ENCODE peak calls at places on chromosomes 3 and 15, in four cellular contexts. B is OCI-LY7, U is endothelial cell of umbilical vein, O is hepatocyte. N is an unnamed sample.

GRCh38 chr15:41952003-41952563 is 20.3 kb downstream of the EHD4 start:
- DNase-seq in B (no peak), O (no peak), U (no peak), N (no peak)

GRCh38 chr3:142028174-142028833 is 121.0 kb downstream of the TFDP2 start:
- DNase-seq in U (peak), O (peak), B (peak), N (peak)

GRCh38 chr3:27224197-27224596 is 145.0 kb downstream of the NEK10 start:
- DNase-seq in B (no peak), U (no peak), O (no peak), N (peak)

GRCh38 chr3:143775401-143775970 is 72.8 kb downstream of the SLC9A9 start:
- DNase-seq in O (peak), B (peak), U (peak), N (no peak)

GRCh38 chr15:65421360-65422215 is 1.2 kb downstream of the IGDCC4 start:
- DNase-seq in B (no peak), U (no peak), O (peak), N (peak)

GRCh38 chr15:68783226-68784054 is 37.3 kb downstream of the ANP32A start:
- DNase-seq in O (peak), B (peak), U (peak), N (no peak)

GRCh38 chr15:74376825-74377581 is 9.6 kb upstream of the CYP11A1 start:
- DNase-seq in B (no peak), O (no peak), U (no peak), N (no peak)

GRCh38 chr3:127747751-127748521 is 74.4 kb downstream of the MGLL start:
- DNase-seq in U (peak), B (no peak), O (peak), N (peak)

GRCh38 chr15:67002379-67002778 is 63.0 kb upstream of the SMAD3 start:
- DNase-seq in O (no peak), B (no peak), U (no peak), N (no peak)

GRCh38 chr15:67000896-67001295 is 64.5 kb upstream of the SMAD3 start:
- DNase-seq in U (no peak), O (no peak), B (no peak), N (no peak)

GRCh38 chr15:67005294-67005996 is 60.0 kb upstream of the SMAD3 start:
- DNase-seq in O (no peak), U (peak), B (no peak), N (no peak)

GRCh38 chr15:67004142-67004541 is 61.3 kb upstream of the SMAD3 start:
- DNase-seq in B (peak), U (no peak), O (no peak), N (no peak)

DNA sequence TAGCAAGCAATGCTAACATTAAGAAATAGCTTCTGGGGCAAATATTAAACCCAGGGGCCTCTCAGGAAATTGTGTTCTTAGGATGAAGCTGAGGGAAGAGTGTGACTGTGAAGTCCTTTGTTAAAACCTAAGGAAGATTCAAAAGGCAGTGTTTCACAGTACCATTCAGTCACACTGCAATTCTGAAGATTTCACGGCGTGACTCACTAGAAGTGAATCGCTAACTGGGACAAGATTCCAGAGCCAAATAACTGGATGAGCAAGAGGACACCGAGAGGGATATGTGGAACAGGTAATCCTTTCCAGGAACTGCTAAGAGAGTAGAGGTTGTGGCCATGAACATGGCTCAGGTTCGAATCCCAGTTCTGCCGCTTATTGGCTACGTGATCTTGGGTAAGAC is 61.8 kb upstream of the SMAD3 start:
- DNase-seq in B (no peak), U (no peak), O (no peak), N (peak)
- H2AFZ ChIP-seq in B (no peak), U (no peak), O (no peak), N (no peak)

GRCh38 chr3:115862099-115862498 is 238.8 kb downstream of the GAP43 start:
- DNase-seq in O (no peak), B (no peak), U (no peak), N (no peak)

GRCh38 chr3:115858995-115859807 is 235.9 kb downstream of the GAP43 start:
- DNase-seq in U (no peak), O (no peak), B (no peak), N (no peak)

GRCh38 chr3:115862824-115863223 is 239.5 kb downstream of the GAP43 start:
- DNase-seq in U (no peak), O (no peak), B (no peak), N (no peak)

GRCh38 chr3:115860766-115861165 is 237.5 kb downstream of the GAP43 start:
- DNase-seq in U (no peak), B (no peak), O (no peak), N (no peak)

GRCh38 chr3:115861166-115861733 is 237.9 kb downstream of the GAP43 start:
- DNase-seq in B (no peak), O (no peak), U (no peak), N (no peak)
- TF ChIP-seq CTCF in B (peak), O (no peak), U (no peak), N (no peak)

GRCh38 chr3:139505829-139506386 is 29.6 kb upstream of the RBP2 start:
- DNase-seq in O (peak), B (no peak), U (no peak), N (no peak)
- H3K4me3 ChIP-seq in O (no peak), B (no peak), U (no peak), N (no peak)

GRCh38 chr15:52178765-52179164 is 12.4 kb downstream of the GNB5 start:
- DNase-seq in U (no peak), B (no peak), O (no peak), N (no peak)

GRCh38 chr15:52180196-52180835 is 10.9 kb downstream of the GNB5 start:
- DNase-seq in O (no peak), B (peak), U (no peak), N (no peak)

GRCh38 chr15:52181938-52182780 is 9.0 kb downstream of the GNB5 start:
- DNase-seq in U (no peak), O (no peak), B (peak), N (no peak)

GRCh38 chr15:52179278-52180195 is 11.7 kb downstream of the GNB5 start:
- DNase-seq in B (peak), O (peak), U (peak), N (peak)

DNA sequence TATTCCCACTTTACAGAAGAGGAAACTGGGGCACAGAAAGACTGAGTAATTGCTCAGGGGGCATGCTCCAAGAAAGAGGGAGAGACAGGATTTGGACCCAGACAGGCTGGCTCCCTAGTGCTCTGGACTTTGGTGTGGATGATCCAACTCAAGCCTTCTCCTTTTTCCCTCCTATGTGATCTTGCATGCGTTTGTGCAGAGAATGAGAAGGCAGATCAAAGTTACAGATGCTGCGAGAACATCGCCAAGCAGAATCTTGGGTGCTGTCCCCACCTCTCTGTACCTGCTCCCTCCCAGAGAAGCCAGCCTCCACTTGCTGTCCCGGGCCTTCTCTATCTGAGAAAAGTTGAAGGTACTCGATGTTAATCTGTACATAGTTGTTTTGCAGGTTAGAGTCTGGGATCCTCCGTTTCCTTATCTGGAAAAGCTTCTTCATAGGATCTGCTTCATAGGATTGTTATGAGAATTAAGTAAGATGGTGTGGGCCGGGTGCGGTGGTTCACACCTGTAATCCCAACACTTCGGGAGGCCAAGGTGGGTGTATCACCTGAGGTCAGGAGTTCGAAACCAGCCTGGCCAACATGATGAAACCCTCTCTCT is 10.2 kb downstream of the GNB5 start:
- DNase-seq in U (no peak), O (no peak), B (peak), N (no peak)
- H2AFZ ChIP-seq in U (peak), O (peak), B (peak), N (peak)

DNA sequence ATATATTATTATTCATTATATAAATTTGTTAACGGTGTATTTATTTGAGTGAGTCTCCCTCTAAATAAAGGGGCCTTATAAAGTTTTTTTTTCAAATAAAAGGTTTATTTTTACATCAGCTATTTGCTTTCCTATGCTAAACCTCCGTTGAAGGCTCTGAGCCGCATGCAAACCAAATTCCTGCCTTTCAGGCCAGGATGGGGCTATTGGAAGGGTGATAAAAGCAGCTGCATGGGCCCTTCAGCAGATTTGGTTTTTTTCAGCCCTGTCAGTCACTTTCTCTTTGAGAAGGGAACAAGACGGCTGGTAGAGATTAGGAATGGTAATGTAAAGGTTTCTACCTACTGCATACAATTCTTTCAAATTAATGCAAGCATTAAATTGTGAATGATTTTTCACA is 244.2 kb downstream of the WNT5A start:
- DNase-seq in B (no peak), O (no peak), U (no peak), N (no peak)
- TF ChIP-seq CTCF in B (no peak), O (no peak), U (no peak), N (no peak)